ENCODE peak calls at places on chromosome 18, in eight cellular contexts. M, B, J, G, D, U, Y and H are unnamed samples.

GRCh38 chr18:713135-713490 is 683 bp upstream of the ENOSF1 start:
- DNase-seq in M (no peak), B (no peak), J (no peak), G (no peak), D (no peak), U (no peak), Y (no peak), H (no peak)

GRCh38 chr18:35189510-35189909 is 51.3 kb upstream of the ZNF397 start:
- DNase-seq in M (no peak), B (no peak), J (no peak), G (no peak), D (no peak), U (no peak), Y (peak), H (no peak)

GRCh38 chr18:79818631-79819030 is 20.9 kb downstream of the KCNG2 start:
- DNase-seq in M (no peak), B (no peak), J (no peak), G (no peak), D (no peak), U (no peak), Y (no peak), H (no peak)

GRCh38 chr18:30748541-30748940 is 294.0 kb downstream of the DSC3 start:
- DNase-seq in M (no peak), B (no peak), J (no peak), G (no peak), D (no peak), U (no peak), Y (no peak), H (no peak)

GRCh38 chr18:70621710-70622109 is 332.9 kb downstream of the SOCS6 start:
- DNase-seq in M (no peak), B (no peak), J (no peak), G (no peak), D (no peak), U (no peak), Y (no peak), H (no peak)

GRCh38 chr18:73739098-73739497 is 408.5 kb downstream of the FBXO15 start:
- DNase-seq in M (no peak), B (no peak), J (no peak), G (peak), D (no peak), U (no peak), Y (no peak), H (no peak)

GRCh38 chr18:79546781-79547272 is 132.8 kb upstream of the CTDP1 start:
- DNase-seq in M (no peak), B (no peak), J (no peak), G (no peak), D (no peak), U (peak), Y (no peak), H (no peak)

GRCh38 chr18:59957957-59958356 is 58.2 kb downstream of the PMAIP1 start:
- DNase-seq in M (peak), B (no peak), J (peak), G (peak), D (peak), U (no peak), Y (peak), H (no peak)

GRCh38 chr18:30828700-30829099 is 213.8 kb downstream of the DSC3 start:
- DNase-seq in M (peak), B (no peak), J (no peak), G (peak), D (no peak), U (peak), Y (no peak), H (no peak)

GRCh38 chr18:79257480-79257879 is 138.2 kb upstream of the NFATC1 start:
- DNase-seq in M (no peak), B (no peak), J (no peak), G (no peak), D (no peak), U (no peak), Y (no peak), H (no peak)

GRCh38 chr18:46211816-46212215 is 107.6 kb downstream of the HAUS1 start:
- DNase-seq in M (no peak), B (no peak), J (peak), G (peak), D (no peak), U (no peak), Y (peak), H (peak)

GRCh38 chr18:56112013-56112749 is 524.2 kb upstream of the TCF4 start:
- DNase-seq in M (peak), B (peak), J (peak), G (peak), D (no peak), U (no peak), Y (peak), H (no peak)

GRCh38 chr18:3429121-3429520 is 20.9 kb upstream of the TGIF1 start:
- DNase-seq in M (no peak), B (no peak), J (no peak), G (no peak), D (no peak), U (no peak), Y (no peak), H (no peak)

GRCh38 chr18:2976733-2977132 is 36.2 kb downstream of the LPIN2 start:
- DNase-seq in M (no peak), B (no peak), J (no peak), G (no peak), D (no peak), U (no peak), Y (no peak), H (no peak)

GRCh38 chr18:69819460-69819859 is 128.2 kb downstream of the CD226 start:
- DNase-seq in M (no peak), B (no peak), J (no peak), G (no peak), D (no peak), U (no peak), Y (no peak), H (no peak)

GRCh38 chr18:55353806-55354205 is 234.2 kb downstream of the TCF4 start:
- DNase-seq in M (no peak), B (no peak), J (peak), G (no peak), D (peak), U (no peak), Y (no peak), H (no peak)

GRCh38 chr18:75859533-75859932 is 432.0 kb upstream of the SMIM21 start:
- DNase-seq in M (no peak), B (no peak), J (no peak), G (no peak), D (no peak), U (no peak), Y (no peak), H (no peak)

GRCh38 chr18:3402962-3403585 is 46.9 kb upstream of the TGIF1 start:
- DNase-seq in M (peak), B (no peak), J (peak), G (no peak), D (peak), U (no peak), Y (peak), H (no peak)

GRCh38 chr18:13563390-13563805 is 163.0 kb downstream of the FAM210A start:
- DNase-seq in M (no peak), B (no peak), J (no peak), G (no peak), D (no peak), U (no peak), Y (no peak), H (no peak)

GRCh38 chr18:34695300-34695699 is 14.8 kb upstream of the DTNA start:
- DNase-seq in M (peak), B (no peak), J (no peak), G (no peak), D (no peak), U (no peak), Y (no peak), H (no peak)

GRCh38 chr18:45738660-45739059 is 14.7 kb downstream of the SLC14A1 start:
- DNase-seq in M (no peak), B (no peak), J (no peak), G (no peak), D (no peak), U (no peak), Y (no peak), H (no peak)

GRCh38 chr18:13629841-13630747 is 96.3 kb downstream of the FAM210A start:
- DNase-seq in M (peak), B (peak), J (peak), G (peak), D (peak), U (peak), Y (peak), H (no peak)

GRCh38 chr18:9825571-9826073 is 60.2 kb upstream of the TXNDC2 start:
- DNase-seq in M (peak), B (no peak), J (peak), G (peak), D (no peak), U (no peak), Y (peak), H (no peak)

GRCh38 chr18:13136056-13136688 is 82.4 kb upstream of the LDLRAD4 start:
- DNase-seq in M (peak), B (no peak), J (no peak), G (no peak), D (no peak), U (peak), Y (no peak), H (no peak)

GRCh38 chr18:51149605-51150429 is 47.7 kb downstream of the MEX3C start:
- DNase-seq in M (peak), B (no peak), J (peak), G (peak), D (no peak), U (no peak), Y (peak), H (no peak)

GRCh38 chr18:744824-745597 is 32.6 kb upstream of the ENOSF1 start:
- DNase-seq in M (no peak), B (no peak), J (no peak), G (no peak), D (no peak), U (no peak), Y (no peak), H (no peak)

GRCh38 chr18:70074091-70074490 is 126.4 kb upstream of the CD226 start:
- DNase-seq in M (no peak), B (no peak), J (peak), G (no peak), D (no peak), U (no peak), Y (peak), H (no peak)

GRCh38 chr18:64886995-64887394 is 738.1 kb upstream of the LINC00305 start:
- DNase-seq in M (no peak), B (no peak), J (no peak), G (peak), D (no peak), U (no peak), Y (no peak), H (no peak)

GRCh38 chr18:42807852-42808251 is 307.6 kb downstream of the RIT2 start:
- DNase-seq in M (no peak), B (no peak), J (no peak), G (no peak), D (no peak), U (peak), Y (no peak), H (no peak)

GRCh38 chr18:55165399-55166125 is 206.3 kb upstream of the CCDC68 start:
- DNase-seq in M (no peak), B (no peak), J (no peak), G (no peak), D (no peak), U (no peak), Y (no peak), H (no peak)

GRCh38 chr18:22169889-22170420 is 566 bp downstream of the GATA6 start:
- DNase-seq in M (no peak), B (no peak), J (peak), G (peak), D (no peak), U (no peak), Y (peak), H (no peak)

GRCh38 chr18:27793013-27793412 is 383.9 kb downstream of the CDH2 start:
- DNase-seq in M (no peak), B (no peak), J (no peak), G (no peak), D (no peak), U (no peak), Y (no peak), H (no peak)

GRCh38 chr18:36130039-36130831 is 536 bp downstream of the ELP2 start:
- DNase-seq in M (no peak), B (no peak), J (peak), G (no peak), D (no peak), U (no peak), Y (no peak), H (no peak)

GRCh38 chr18:31658670-31659573 is 25.5 kb downstream of the B4GALT6 start:
- DNase-seq in M (no peak), B (peak), J (no peak), G (peak), D (peak), U (no peak), Y (no peak), H (no peak)

GRCh38 chr18:31247574-31248199 is 70.3 kb upstream of the DSG1 start:
- DNase-seq in M (peak), B (no peak), J (no peak), G (no peak), D (no peak), U (no peak), Y (no peak), H (no peak)

GRCh38 chr18:47246027-47246971 is 5.2 kb downstream of the SKOR2 start:
- DNase-seq in M (no peak), B (no peak), J (no peak), G (no peak), D (no peak), U (peak), Y (no peak), H (no peak)
- H3K4me3 ChIP-seq in M (no peak), B (no peak), J (no peak), G (no peak), D (no peak), U (peak), Y (no peak), H (no peak)

GRCh38 chr18:26545335-26545734 is 3.0 kb downstream of the KCTD1 start:
- DNase-seq in M (no peak), B (no peak), J (no peak), G (peak), D (no peak), U (no peak), Y (no peak), H (no peak)
- H3K9ac ChIP-seq in M (peak), B (no peak), J (no peak), G (peak), D (no peak), U (no peak), Y (no peak), H (no peak)

GRCh38 chr18:63317982-63318881 is 1.3 kb downstream of the BCL2 start:
- DNase-seq in M (peak), B (no peak), J (peak), G (no peak), D (peak), U (peak), Y (no peak), H (no peak)
- TF ChIP-seq EZH2 in M (peak), B (no peak), J (no peak), G (no peak), D (no peak), U (peak), Y (no peak), H (no peak)

DNA sequence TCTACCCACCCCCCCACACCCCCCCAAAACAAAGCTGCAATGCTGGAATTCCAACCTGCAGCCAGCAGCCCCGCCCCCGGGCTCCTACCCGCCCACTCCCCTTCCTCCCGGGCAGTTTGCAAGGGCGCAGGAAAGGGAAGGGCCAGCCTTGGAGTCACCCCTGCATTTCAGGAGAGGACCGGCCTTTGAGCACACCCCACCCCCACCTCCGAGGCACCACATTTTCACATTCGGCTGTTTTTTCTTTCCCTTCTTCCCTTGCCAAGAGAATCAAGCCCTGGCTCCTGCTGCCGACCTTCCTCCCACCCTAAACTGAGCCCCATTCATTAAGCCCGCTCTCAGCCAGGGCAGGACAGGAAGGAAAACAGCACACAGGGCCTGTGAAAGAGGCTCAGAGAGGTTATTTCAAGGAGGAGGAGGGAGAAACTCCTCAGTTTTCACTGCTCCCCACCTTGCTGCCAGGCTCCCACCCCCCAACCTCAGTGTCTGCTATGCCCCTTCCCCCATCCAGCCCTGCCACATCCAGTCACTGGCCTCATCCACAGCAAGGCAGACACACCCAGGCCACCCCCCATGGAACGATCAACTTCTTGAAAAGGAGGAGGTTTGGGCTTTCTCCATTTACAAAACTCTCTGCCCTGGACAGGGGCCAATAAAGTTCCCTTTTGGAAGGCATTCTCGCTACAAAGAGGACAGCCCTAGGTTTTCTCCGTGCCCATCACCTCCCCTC is 11.2 kb downstream of the SMAD7 start:
- DNase-seq in M (no peak), B (no peak), J (peak), G (no peak), D (no peak), U (peak), Y (peak), H (no peak)
- H3K4me3 ChIP-seq in M (no peak), B (peak), J (peak), G (no peak), D (peak), U (no peak), Y (no peak), H (peak)

DNA sequence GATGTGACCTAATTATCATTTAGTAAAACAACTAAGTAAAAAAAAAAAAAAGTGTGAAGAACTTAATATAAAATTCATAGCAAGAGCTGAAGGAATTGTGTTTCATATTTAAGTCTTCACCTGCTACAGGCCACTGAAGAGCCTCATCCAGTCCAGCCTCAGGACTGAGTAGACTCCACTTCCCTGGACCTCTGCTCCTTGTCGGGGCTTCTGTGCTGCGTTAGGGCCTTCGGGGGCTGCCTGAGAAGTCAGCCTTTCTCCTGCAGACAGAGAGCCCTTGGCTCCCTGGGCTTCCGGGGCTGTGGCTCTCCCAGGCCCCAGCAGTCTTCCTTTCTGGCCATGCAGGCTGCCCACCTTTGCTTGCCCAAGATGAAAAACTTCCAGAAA is 95.5 kb downstream of the MTCL1 start:
- DNase-seq in M (no peak), B (no peak), J (peak), G (no peak), D (no peak), U (peak), Y (no peak), H (no peak)
- H3K9ac ChIP-seq in M (no peak), B (no peak), J (peak), G (peak), D (no peak), U (no peak), Y (peak), H (no peak)

DNA sequence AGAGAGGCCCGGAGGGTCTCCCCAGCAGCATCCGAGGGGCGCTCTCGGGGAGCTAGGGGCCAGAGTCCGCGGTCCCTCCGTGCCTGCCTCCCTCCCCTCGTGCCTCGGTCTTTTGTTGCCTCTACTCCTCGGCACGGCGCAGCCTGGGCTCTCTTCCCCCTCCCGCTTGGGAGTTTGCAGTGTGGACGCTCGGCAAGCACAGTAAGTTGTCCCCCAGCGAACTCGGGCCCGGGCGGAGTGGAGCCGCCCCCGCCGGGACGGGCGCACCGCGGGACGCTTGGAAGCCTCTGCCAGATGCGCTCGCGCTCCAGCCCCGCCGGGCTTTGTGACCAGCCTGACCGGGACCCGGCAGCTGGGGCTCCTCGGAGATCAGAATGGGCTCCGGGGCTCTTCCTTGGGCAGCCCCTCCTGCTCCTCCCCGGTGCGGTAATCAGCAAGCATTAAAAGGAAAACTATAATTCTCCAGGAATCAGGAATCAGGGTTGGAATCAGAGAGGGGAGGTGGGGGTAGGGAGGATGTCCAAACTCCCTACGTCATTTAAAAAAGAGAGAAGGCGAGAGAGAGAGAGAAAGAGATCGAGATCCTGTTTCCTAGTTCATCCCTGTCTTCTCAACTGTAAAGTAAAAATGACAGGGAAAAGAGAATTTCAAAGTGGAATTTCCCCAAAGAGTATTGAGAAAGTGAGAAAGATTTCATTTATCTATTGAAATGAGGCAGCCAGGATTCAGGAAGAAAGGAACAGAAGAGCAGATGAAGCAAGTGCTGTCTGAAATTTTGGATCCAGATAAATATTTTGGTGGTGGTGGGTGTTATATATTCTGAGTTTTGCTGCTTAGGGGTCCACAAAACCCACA is 791 bp upstream of the TMEM200C start:
- DNase-seq in M (no peak), B (no peak), J (peak), G (peak), D (no peak), U (peak), Y (peak), H (no peak)
- TF ChIP-seq EZH2 in M (peak), B (no peak), J (peak), G (no peak), D (no peak), U (peak), Y (peak), H (no peak)